ENCODE peak calls at places on chromosome 16, in eight cellular contexts. W is HCT116, X is stomach, Q is body of pancreas, E is tibial nerve, S is heart left ventricle, K is prostate gland, L is ovary. N is an unnamed sample.

GRCh38 chr16:27428035-27428785 is 26.2 kb downstream of the IL21R start:
- DNase-seq in L (no peak), W (no peak), K (no peak), Q (no peak), S (no peak), E (no peak), X (no peak), N (no peak)

GRCh38 chr16:68658258-68658973 is 13.3 kb downstream of the CDH3 start:
- DNase-seq in K (peak; percentile 82), S (no peak), X (no peak), L (peak; percentile 50), W (peak; percentile 83), Q (no peak), E (no peak), N (peak; percentile 20)

GRCh38 chr16:17029602-17030350 is 441.0 kb downstream of the XYLT1 start:
- DNase-seq in W (no peak), X (no peak), Q (no peak), E (no peak), S (no peak), K (no peak), L (no peak), N (no peak)

GRCh38 chr16:22948058-22948602 is 134.2 kb downstream of the HS3ST2 start:
- DNase-seq in X (no peak), K (no peak), L (no peak), W (no peak), Q (no peak), S (no peak), E (no peak), N (peak; percentile 15)

GRCh38 chr16:64094170-64094960 is 1027.5 kb downstream of the CDH11 start:
- DNase-seq in L (no peak), E (no peak), X (no peak), W (no peak), K (no peak), S (no peak), Q (no peak), N (no peak)

GRCh38 chr16:80231888-80232287 is 308.9 kb upstream of the DYNLRB2 start:
- DNase-seq in L (no peak), E (no peak), X (no peak), S (no peak), Q (no peak), K (no peak), W (no peak), N (no peak)

GRCh38 chr16:4936991-4937781 is at the start of gene PPL:
- DNase-seq in L (peak; percentile 75), W (peak; percentile 76), S (peak; percentile 82), K (peak; percentile 91), E (peak; percentile 60), X (peak; percentile 97), Q (peak; percentile 98), N (peak; percentile 75)

GRCh38 chr16:17083628-17084027 is 387.1 kb downstream of the XYLT1 start:
- DNase-seq in X (no peak), Q (no peak), L (no peak), S (no peak), E (no peak), W (no peak), K (no peak), N (no peak)

GRCh38 chr16:52634101-52634500 is 87.2 kb upstream of the TOX3 start:
- DNase-seq in E (no peak), X (no peak), W (no peak), Q (no peak), K (no peak), S (no peak), L (no peak), N (no peak)

GRCh38 chr16:67246081-67246944 is 968 bp downstream of the FHOD1 start:
- DNase-seq in W (peak; percentile 84), X (peak; percentile 95), Q (peak; percentile 97), K (peak; percentile 89), L (peak; percentile 95), S (peak; percentile 88), E (no peak), N (peak; percentile 71)

GRCh38 chr16:27529962-27530361 is 19.8 kb downstream of the GTF3C1 start:
- DNase-seq in W (no peak), Q (no peak), S (no peak), L (no peak), E (no peak), X (no peak), K (no peak), N (no peak)

GRCh38 chr16:3646348-3646920 is 8.1 kb upstream of the DNASE1 start:
- DNase-seq in E (no peak), K (peak; percentile 87), Q (peak; percentile 73), L (no peak), W (peak; percentile 51), X (peak; percentile 73), S (no peak), N (no peak)

GRCh38 chr16:11595908-11596504 is 9.3 kb upstream of the LITAF start:
- DNase-seq in L (peak; percentile 44), X (no peak), W (no peak), E (no peak), S (no peak), Q (no peak), K (no peak), N (no peak)

GRCh38 chr16:89749637-89750036 is 28.3 kb downstream of the ZNF276 start:
- DNase-seq in S (peak; percentile 39), E (no peak), K (no peak), Q (no peak), W (no peak), L (no peak), X (peak; percentile 60), N (no peak)

GRCh38 chr16:81266680-81267095 is 28.2 kb downstream of the BCO1 start:
- DNase-seq in K (no peak), W (no peak), Q (no peak), S (no peak), L (no peak), E (no peak), X (peak; percentile 69), N (no peak)
- TF ChIP-seq POLR2A in K (no peak), W (no peak), Q (no peak), S (no peak), L (no peak), E (no peak), X (no peak), N (no peak)

GRCh38 chr16:88507231-88507743 is 54.2 kb downstream of the ZFPM1 start:
- DNase-seq in W (no peak), K (no peak), Q (no peak), E (no peak), S (no peak), X (peak; percentile 53), L (no peak), N (no peak)
- H3K4me1 ChIP-seq in W (peaks cover 6% of the 10 kb centered on the region), K (peaks cover 16% of the 10 kb centered on the region), Q (peaks cover 96% of the 10 kb centered on the region), E (no peaks in the 10 kb centered on the region), S (no peaks in the 10 kb centered on the region), X (peaks cover 98% of the 10 kb centered on the region), L (no peaks in the 10 kb centered on the region), N (no peaks in the 10 kb centered on the region)

GRCh38 chr16:30961384-30961783 is 3.8 kb downstream of the SETD1A start:
- DNase-seq in L (no peak), W (no peak), Q (no peak), S (no peak), E (no peak), K (no peak), X (no peak), N (no peak)

GRCh38 chr16:30966033-30966619 is 8.6 kb downstream of the SETD1A start:
- DNase-seq in E (no peak), K (no peak), W (no peak), S (no peak), X (no peak), Q (no peak), L (no peak), N (no peak)

GRCh38 chr16:30965436-30965835 is 7.9 kb downstream of the SETD1A start:
- DNase-seq in L (no peak), K (no peak), E (no peak), W (no peak), S (no peak), X (no peak), Q (no peak), N (no peak)

GRCh38 chr16:30964540-30965226 is 7.1 kb downstream of the SETD1A start:
- DNase-seq in K (no peak), W (no peak), Q (no peak), L (no peak), X (no peak), E (no peak), S (no peak), N (no peak)

DNA sequence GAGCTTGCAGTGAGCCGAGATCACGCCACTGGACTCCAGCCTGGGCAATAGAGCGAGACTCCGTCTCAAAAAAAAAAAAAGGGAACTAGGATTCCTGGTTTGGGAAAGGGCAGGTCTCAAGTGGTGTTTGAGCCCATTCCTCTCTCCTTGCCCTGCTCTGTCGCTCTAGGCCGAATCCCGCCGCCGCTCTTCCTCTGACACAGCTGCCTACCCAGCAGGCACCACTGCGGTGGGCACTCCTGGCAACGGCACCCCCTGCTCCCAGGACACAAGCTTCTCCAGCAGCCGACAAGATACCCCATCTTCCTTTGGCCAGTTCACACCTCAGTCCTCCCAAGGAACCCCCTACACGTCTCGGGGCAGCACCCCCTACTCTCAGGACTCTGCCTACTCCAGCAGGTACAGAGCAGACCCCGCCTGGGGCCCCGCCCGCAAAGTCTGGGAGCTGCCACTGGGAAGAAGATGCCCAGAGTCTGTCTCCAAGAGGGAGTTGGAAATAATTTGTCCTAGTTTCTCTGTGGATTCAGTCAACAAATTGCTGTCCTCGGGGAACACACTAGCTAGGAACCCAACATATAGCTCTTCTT is 6.5 kb downstream of the SETD1A start:
- DNase-seq in E (no peak), Q (no peak), K (no peak), W (no peak), X (no peak), S (no peak), L (no peak), N (no peak)
- H3K36me3 ChIP-seq in E (peaks cover 33% of the 10 kb centered on the region), Q (peaks cover 18% of the 10 kb centered on the region), K (peaks cover 51% of the 10 kb centered on the region), W (peaks cover 75% of the 10 kb centered on the region), X (peaks cover 100% of the 10 kb centered on the region), S (peaks cover 26% of the 10 kb centered on the region), L (no peaks in the 10 kb centered on the region), N (no peaks in the 10 kb centered on the region)

DNA sequence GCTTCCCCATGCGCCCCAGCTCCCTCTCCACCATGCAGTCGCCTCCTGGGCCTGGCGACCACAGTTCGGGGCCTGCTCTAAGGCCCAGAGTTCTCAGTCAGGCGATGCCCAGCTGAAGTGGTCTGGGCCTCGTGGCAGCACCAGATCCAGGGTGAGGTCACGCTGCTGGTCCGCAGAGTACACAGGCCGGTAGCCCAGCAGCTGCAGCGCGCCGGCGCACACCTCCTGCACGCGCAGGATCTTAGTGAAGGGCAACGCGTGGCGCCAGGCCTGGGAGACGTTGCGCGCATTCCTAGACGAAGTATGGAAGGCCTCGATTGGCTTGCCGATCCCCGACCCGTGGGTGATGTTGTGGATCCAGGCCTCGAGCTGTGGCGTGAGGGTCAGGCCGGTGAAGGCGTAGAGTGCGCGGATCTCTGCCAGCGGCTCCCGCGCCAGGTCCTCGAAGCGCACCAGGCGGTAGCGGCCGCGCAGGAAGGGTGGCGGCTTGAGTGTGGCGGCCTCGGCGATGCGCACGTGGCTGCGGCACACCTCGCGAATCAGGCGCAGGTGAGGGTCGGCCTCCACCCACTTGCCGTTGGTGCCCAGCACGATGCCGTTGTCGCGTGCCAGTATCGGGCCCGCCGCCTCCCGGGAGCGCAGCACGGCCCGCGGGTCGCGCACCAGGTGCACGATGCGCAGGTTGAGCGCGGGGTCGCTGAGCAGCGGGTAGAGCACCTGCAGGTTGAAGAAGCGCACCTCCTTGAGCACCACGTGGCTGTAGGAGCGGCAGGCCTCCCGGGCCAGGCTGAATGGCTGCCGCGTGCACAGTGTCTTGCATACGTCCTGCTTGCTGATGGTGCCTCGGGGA is 6.6 kb downstream of the CHST5 start:
- DNase-seq in Q (no peak), K (no peak), S (no peak), W (no peak), X (no peak), L (no peak), E (no peak), N (no peak)
- TF ChIP-seq POLR2A in Q (no peak), K (no peak), S (no peak), W (no peak), X (no peak), L (no peak), E (no peak), N (no peak)

GRCh38 chr16:53848950-53849349 is 145.0 kb downstream of the FTO start:
- DNase-seq in Q (no peak), L (no peak), S (no peak), K (no peak), W (no peak), E (no peak), X (no peak), N (no peak)
- H3K4me1 ChIP-seq in Q (peaks cover 5% of the 10 kb centered on the region), L (no peaks in the 10 kb centered on the region), S (no peaks in the 10 kb centered on the region), K (no peaks in the 10 kb centered on the region), W (no peaks in the 10 kb centered on the region), E (no peaks in the 10 kb centered on the region), X (no peaks in the 10 kb centered on the region), N (peaks cover 4% of the 10 kb centered on the region)